ENCODE peak calls at places on chromosomes 12 and 14, in ten cellular contexts. R, S, D, I, V, T, E, J, Q and U are unnamed samples.

GRCh38 chr12:130280226-130280625 is 57.5 kb upstream of the PIWIL1 start:
- DNase-seq in V (peak; percentile 12), S (no peak), T (peak; percentile 46), J (no peak), E (no peak), R (peak; percentile 11), D (no peak), Q (no peak), I (no peak), U (no peak)

GRCh38 chr14:73789996-73790581 is 61.5 kb upstream of the PTGR2 start:
- DNase-seq in R (peak; percentile 87), D (no peak), S (no peak), V (peak; percentile 97), Q (peak; percentile 73), T (no peak), I (peak; percentile 69), E (no peak), J (no peak), U (peak; percentile 70)

GRCh38 chr14:24607635-24608492 is 1.6 kb downstream of the GZMH start:
- DNase-seq in J (no peak), V (no peak), D (no peak), E (no peak), S (no peak), I (no peak), R (peak; percentile 2), T (no peak), Q (no peak), U (no peak)

GRCh38 chr14:104580961-104581360 is 1.4 kb downstream of the C14orf180 start:
- DNase-seq in D (no peak), S (no peak), J (no peak), T (no peak), E (no peak), V (no peak), Q (no peak), I (peak; percentile 16), R (no peak), U (peak; percentile 60)

GRCh38 chr12:124413401-124413800 is 118.5 kb downstream of the RFLNA start:
- DNase-seq in Q (no peak), J (no peak), V (no peak), S (no peak), R (no peak), E (no peak), I (no peak), T (no peak), D (no peak), U (no peak)

GRCh38 chr12:3405821-3406220 is 85.2 kb upstream of the PRMT8 start:
- DNase-seq in I (no peak), E (no peak), Q (no peak), R (no peak), T (no peak), S (no peak), D (no peak), J (no peak), V (no peak), U (no peak)

GRCh38 chr12:41514050-41514449 is 325.9 kb downstream of the PDZRN4 start:
- DNase-seq in S (no peak), I (no peak), R (no peak), Q (no peak), J (no peak), V (no peak), E (no peak), D (no peak), T (no peak), U (no peak)

GRCh38 chr12:132438139-132438700 is 51.7 kb upstream of the FBRSL1 start:
- DNase-seq in E (no peak), D (no peak), J (no peak), Q (no peak), V (no peak), T (no peak), S (no peak), R (no peak), I (no peak), U (no peak)

GRCh38 chr14:31419179-31420012 is 954 bp downstream of the HEATR5A start:
- DNase-seq in V (peak; percentile 58), Q (no peak), E (no peak), S (no peak), I (no peak), J (no peak), T (no peak), R (peak; percentile 80), D (no peak), U (no peak)

GRCh38 chr12:22416831-22417230 is 82.3 kb upstream of the ST8SIA1 start:
- DNase-seq in D (no peak), R (no peak), Q (no peak), J (no peak), V (no peak), S (no peak), T (no peak), E (no peak), I (no peak), U (no peak)

GRCh38 chr12:118119449-118119879 is 15.7 kb upstream of the VSIG10 start:
- DNase-seq in V (no peak), Q (no peak), R (no peak), I (no peak), S (no peak), T (no peak), J (no peak), D (no peak), E (no peak), U (no peak)

GRCh38 chr14:102776761-102777710 is at the start of gene TRAF3:
- DNase-seq in J (peak; percentile 42), R (peak; percentile 93), E (peak; percentile 93), Q (no peak), V (peak; percentile 81), S (peak; percentile 59), T (peak; percentile 84), D (no peak), I (no peak), U (no peak)

GRCh38 chr12:118330421-118331018 is 42.2 kb downstream of the TAOK3 start:
- DNase-seq in I (no peak), E (peak; percentile 40), J (no peak), T (no peak), Q (no peak), D (no peak), V (peak; percentile 85), R (peak; percentile 11), S (peak; percentile 5), U (no peak)

GRCh38 chr12:124129132-124129531 is 156.1 kb downstream of the ZNF664 start:
- DNase-seq in R (no peak), J (no peak), S (no peak), D (no peak), Q (no peak), T (no peak), E (no peak), I (no peak), V (no peak), U (no peak)

GRCh38 chr14:75025082-75025481 is 22.4 kb downstream of the EIF2B2 start:
- DNase-seq in V (peak; percentile 81), R (peak; percentile 13), Q (no peak), J (no peak), I (no peak), S (no peak), E (no peak), D (no peak), T (no peak), U (no peak)

GRCh38 chr12:100279612-100280244 is 12.8 kb downstream of the SCYL2 start:
- DNase-seq in S (no peak), R (no peak), I (no peak), D (peak; percentile 23), J (no peak), Q (no peak), E (no peak), T (no peak), V (peak; percentile 12), U (no peak)

GRCh38 chr12:115132145-115132544 is 448.2 kb upstream of the TBX3 start:
- DNase-seq in S (peak; percentile 42), J (no peak), T (no peak), V (no peak), Q (no peak), D (peak; percentile 23), R (peak; percentile 47), E (no peak), I (no peak), U (peak; percentile 69)

GRCh38 chr14:54568821-54569591 is 2.1 kb downstream of the SAMD4A start:
- DNase-seq in T (no peak), D (no peak), Q (no peak), E (no peak), I (peak; percentile 27), S (no peak), R (peak; percentile 47), J (no peak), V (peak; percentile 56), U (no peak)

GRCh38 chr14:82411373-82411772 is 877.7 kb upstream of the SEL1L start:
- DNase-seq in V (no peak), Q (no peak), D (no peak), T (no peak), R (no peak), J (no peak), S (no peak), E (no peak), I (no peak), U (no peak)

GRCh38 chr12:58847876-58848600 is 72.3 kb downstream of the LRIG3 start:
- DNase-seq in I (no peak), Q (no peak), R (no peak), V (no peak), J (no peak), E (no peak), D (no peak), S (peak; percentile 3), T (no peak), U (no peak)

GRCh38 chr12:128111333-128111732 is 155.6 kb upstream of the TMEM132C start:
- DNase-seq in R (no peak), J (no peak), S (no peak), T (no peak), I (no peak), D (no peak), Q (no peak), V (no peak), E (no peak), U (no peak)

GRCh38 chr14:20617138-20618003 is 24.1 kb downstream of the OR6S1 start:
- DNase-seq in I (no peak), D (no peak), E (no peak), S (no peak), R (no peak), V (no peak), T (no peak), J (no peak), Q (no peak), U (no peak)

GRCh38 chr12:47813491-47814196 is 6.1 kb downstream of the HDAC7 start:
- DNase-seq in Q (no peak), S (no peak), R (no peak), D (no peak), J (no peak), I (no peak), T (peak; percentile 68), E (peak; percentile 38), V (no peak), U (no peak)

GRCh38 chr12:6205144-6205539 is 4.9 kb downstream of the CD9 start:
- DNase-seq in V (no peak), S (no peak), E (no peak), I (no peak), R (no peak), Q (no peak), J (no peak), D (peak; percentile 99), T (no peak), U (no peak)

GRCh38 chr12:45591635-45592034 is 137.9 kb upstream of the ARID2 start:
- DNase-seq in E (no peak), Q (no peak), I (no peak), T (no peak), R (no peak), S (no peak), J (no peak), D (no peak), V (no peak), U (no peak)

GRCh38 chr14:21521526-21521925 is 4.6 kb downstream of the SALL2 start:
- DNase-seq in I (no peak), V (peak; percentile 74), R (peak; percentile 47), D (no peak), S (no peak), E (no peak), Q (peak; percentile 19), T (no peak), J (no peak), U (no peak)

GRCh38 chr12:51224625-51225024 is 6.8 kb upstream of the POU6F1 start:
- DNase-seq in S (no peak), J (no peak), R (no peak), T (no peak), I (no peak), E (no peak), D (no peak), V (no peak), Q (no peak), U (no peak)

GRCh38 chr12:100348657-100349454 is 8.0 kb upstream of the SLC17A8 start:
- DNase-seq in S (peak; percentile 29), D (peak; percentile 22), I (no peak), R (peak; percentile 48), J (peak; percentile 57), Q (no peak), V (peak; percentile 42), T (no peak), E (no peak), U (no peak)